ENCODE peak calls at places on chromosomes 3 and 15, in six cellular contexts. One of them, this sample, is unnamed.

GRCh38 chr15:78061963-78062427 is 15.5 kb downstream of the TBC1D2B start:
- DNase-seq in WTC11: peak; percentile 7
- DNase-seq in A549: no peak
- DNase-seq in PC-3: peak; percentile 5
- DNase-seq in GM06990: no peak
- DNase-seq in prostate gland: no peak
- DNase-seq in this sample: no peak

GRCh38 chr15:75822685-75823278 is 20.5 kb upstream of the UBE2Q2 start:
- DNase-seq in GM06990: no peak
- DNase-seq in prostate gland: no peak
- DNase-seq in PC-3: no peak
- DNase-seq in WTC11: no peak
- DNase-seq in A549: no peak
- DNase-seq in this sample: no peak

GRCh38 chr3:50254577-50255250 is 14.2 kb upstream of the SEMA3B start:
- DNase-seq in WTC11: no peak
- DNase-seq in prostate gland: no peak
- DNase-seq in A549: no peak
- DNase-seq in PC-3: no peak
- DNase-seq in GM06990: no peak
- DNase-seq in this sample: no peak

GRCh38 chr15:31163769-31164572 is 62.4 kb upstream of the TRPM1 start:
- DNase-seq in GM06990: no peak
- DNase-seq in PC-3: peak; percentile 8
- DNase-seq in A549: no peak
- DNase-seq in WTC11: no peak
- DNase-seq in prostate gland: no peak
- DNase-seq in this sample: no peak

GRCh38 chr15:98518823-98519561 is 129.3 kb upstream of the IGF1R start:
- DNase-seq in GM06990: peak; percentile 13
- DNase-seq in prostate gland: peak; percentile 65
- DNase-seq in A549: peak; percentile 85
- DNase-seq in WTC11: peak; percentile 52
- DNase-seq in PC-3: peak; percentile 77
- DNase-seq in this sample: peak; percentile 63

GRCh38 chr3:95883801-95884200 is 930.6 kb upstream of the EPHA6 start:
- DNase-seq in WTC11: no peak
- DNase-seq in PC-3: no peak
- DNase-seq in prostate gland: no peak
- DNase-seq in GM06990: no peak
- DNase-seq in A549: no peak
- DNase-seq in this sample: no peak

GRCh38 chr15:82566690-82567089 is 26.4 kb upstream of the RPS17 start:
- DNase-seq in PC-3: no peak
- DNase-seq in GM06990: no peak
- DNase-seq in prostate gland: no peak
- DNase-seq in A549: peak; percentile 54
- DNase-seq in WTC11: no peak
- DNase-seq in this sample: no peak

GRCh38 chr3:109548192-109548938 is 211.0 kb upstream of the DPPA4 start:
- DNase-seq in A549: no peak
- DNase-seq in PC-3: peak; percentile 28
- DNase-seq in prostate gland: no peak
- DNase-seq in WTC11: no peak
- DNase-seq in GM06990: no peak
- DNase-seq in this sample: no peak

GRCh38 chr3:45199837-45200648 is 26.0 kb downstream of the TMEM158 start:
- DNase-seq in GM06990: no peak
- DNase-seq in A549: peak; percentile 87
- DNase-seq in WTC11: no peak
- DNase-seq in PC-3: peak; percentile 96
- DNase-seq in prostate gland: peak; percentile 8
- DNase-seq in this sample: no peak

GRCh38 chr3:151330899-151331298 is 1.6 kb upstream of the P2RY13 start:
- DNase-seq in WTC11: no peak
- DNase-seq in PC-3: no peak
- DNase-seq in A549: no peak
- DNase-seq in prostate gland: no peak
- DNase-seq in GM06990: no peak
- DNase-seq in this sample: no peak

GRCh38 chr15:78840661-78841060 is 29.4 kb upstream of the ADAMTS7 start:
- DNase-seq in PC-3: no peak
- DNase-seq in A549: no peak
- DNase-seq in prostate gland: no peak
- DNase-seq in GM06990: peak; percentile 48
- DNase-seq in WTC11: no peak
- DNase-seq in this sample: no peak

GRCh38 chr3:10299679-10300078 is 6.9 kb upstream of the GHRL start:
- DNase-seq in prostate gland: no peak
- DNase-seq in PC-3: no peak
- DNase-seq in A549: no peak
- DNase-seq in WTC11: no peak
- DNase-seq in GM06990: no peak
- DNase-seq in this sample: no peak

GRCh38 chr3:167033866-167034265 is 346.2 kb downstream of the ZBBX start:
- DNase-seq in GM06990: no peak
- DNase-seq in prostate gland: no peak
- DNase-seq in WTC11: no peak
- DNase-seq in A549: no peak
- DNase-seq in PC-3: no peak
- DNase-seq in this sample: no peak

GRCh38 chr15:93826798-93827197 is 404.6 kb upstream of the MCTP2 start:
- DNase-seq in WTC11: no peak
- DNase-seq in GM06990: no peak
- DNase-seq in PC-3: no peak
- DNase-seq in A549: no peak
- DNase-seq in prostate gland: peak; percentile 13
- DNase-seq in this sample: no peak

GRCh38 chr3:124064050-124064449 is 72.1 kb upstream of the ROPN1 start:
- DNase-seq in PC-3: no peak
- DNase-seq in prostate gland: no peak
- DNase-seq in A549: no peak
- DNase-seq in GM06990: no peak
- DNase-seq in WTC11: no peak
- DNase-seq in this sample: no peak
- TF ChIP-seq CTCF in PC-3: no peak
- TF ChIP-seq CTCF in prostate gland: no peak
- TF ChIP-seq CTCF in A549: no peak
- TF ChIP-seq CTCF in GM06990: no peak
- TF ChIP-seq CTCF in WTC11: no peak
- TF ChIP-seq CTCF in this sample: no peak

GRCh38 chr3:115913069-115913686 is 289.9 kb downstream of the GAP43 start:
- DNase-seq in WTC11: no peak
- DNase-seq in PC-3: peak; percentile 50
- DNase-seq in GM06990: no peak
- DNase-seq in prostate gland: no peak
- DNase-seq in A549: no peak
- DNase-seq in this sample: no peak
- TF ChIP-seq CTCF in WTC11: peak; percentile 17
- TF ChIP-seq CTCF in PC-3: peak; percentile 77
- TF ChIP-seq CTCF in GM06990: peak; percentile 23
- TF ChIP-seq CTCF in prostate gland: no peak
- TF ChIP-seq CTCF in A549: peak; percentile 44
- TF ChIP-seq CTCF in this sample: peak; percentile 39

GRCh38 chr3:119365418-119365817 is 71.2 kb downstream of the ARHGAP31 start:
- DNase-seq in PC-3: no peak
- DNase-seq in prostate gland: no peak
- DNase-seq in GM06990: no peak
- DNase-seq in WTC11: no peak
- DNase-seq in A549: no peak
- DNase-seq in this sample: no peak
- TF ChIP-seq CTCF in PC-3: no peak
- TF ChIP-seq CTCF in prostate gland: no peak
- TF ChIP-seq CTCF in GM06990: no peak
- TF ChIP-seq CTCF in WTC11: no peak
- TF ChIP-seq CTCF in A549: no peak
- TF ChIP-seq CTCF in this sample: no peak

DNA sequence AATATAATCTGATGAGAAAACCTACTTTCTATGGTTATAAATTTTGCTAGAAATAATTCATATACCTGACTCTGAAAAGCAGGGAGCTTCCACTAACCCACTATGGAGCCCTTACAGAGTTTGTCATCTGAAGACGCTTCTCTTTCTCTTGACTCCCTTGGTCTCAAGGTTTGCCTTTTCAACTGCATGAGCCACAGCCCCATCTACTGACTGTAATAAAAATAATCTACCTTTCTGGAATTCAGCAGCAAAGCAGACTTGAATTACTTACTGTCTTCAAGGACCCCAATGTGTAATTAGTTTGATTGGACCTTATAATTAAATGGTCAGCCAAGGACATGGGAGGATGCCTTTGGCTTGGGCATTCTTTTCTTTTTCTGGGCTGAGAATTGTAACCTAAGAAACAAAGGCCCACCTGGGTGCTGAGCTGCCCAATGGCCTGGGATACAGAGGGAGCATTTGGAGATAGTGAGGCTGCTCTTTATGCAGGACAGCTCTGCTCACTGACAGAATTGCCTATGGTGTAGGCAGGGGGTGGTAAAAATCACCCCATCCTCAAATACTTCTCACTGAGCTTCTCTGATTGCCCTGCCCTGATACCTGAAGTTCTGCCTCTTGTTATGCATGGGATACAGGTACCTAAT is 178.6 kb upstream of the TRIM42 start:
- DNase-seq in WTC11: no peak
- DNase-seq in GM06990: no peak
- DNase-seq in PC-3: peak; percentile 28
- DNase-seq in A549: peak; percentile 13
- DNase-seq in prostate gland: no peak
- DNase-seq in this sample: no peak
- TF ChIP-seq CTCF in WTC11: peak; percentile 20
- TF ChIP-seq CTCF in GM06990: peak; percentile 16
- TF ChIP-seq CTCF in PC-3: peak; percentile 44
- TF ChIP-seq CTCF in A549: peak; percentile 41
- TF ChIP-seq CTCF in prostate gland: peak; percentile 23
- TF ChIP-seq CTCF in this sample: peak; percentile 56

GRCh38 chr15:73560501-73561117 is 72.6 kb downstream of the NPTN start:
- DNase-seq in prostate gland: peak; percentile 35
- DNase-seq in GM06990: peak; percentile 20
- DNase-seq in A549: peak; percentile 80
- DNase-seq in WTC11: no peak
- DNase-seq in PC-3: peak; percentile 79
- DNase-seq in this sample: peak; percentile 38
- TF ChIP-seq CTCF in prostate gland: peak; percentile 57
- TF ChIP-seq CTCF in GM06990: peak; percentile 47
- TF ChIP-seq CTCF in A549: peak; percentile 87
- TF ChIP-seq CTCF in WTC11: no peak
- TF ChIP-seq CTCF in PC-3: peak; percentile 54
- TF ChIP-seq CTCF in this sample: peak; percentile 64

DNA sequence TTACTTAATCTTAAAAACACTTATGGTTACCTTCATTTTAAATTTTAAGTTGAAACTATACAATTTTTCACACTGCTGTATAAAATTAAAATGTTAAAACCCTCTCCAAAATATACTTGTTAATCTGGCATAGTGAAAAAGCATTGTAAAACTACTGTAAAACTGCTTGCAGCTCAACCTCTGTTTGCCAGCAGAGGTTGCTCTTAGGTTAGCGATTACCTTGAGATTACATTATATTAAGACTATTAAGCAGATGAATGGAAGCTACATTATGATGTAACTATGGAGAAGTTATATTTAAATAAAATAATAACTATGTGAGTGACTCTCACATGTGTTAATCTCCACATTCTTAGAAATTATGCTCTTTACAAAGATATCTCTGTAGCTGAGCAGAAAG is 143.6 kb upstream of the SLITRK3 start:
- DNase-seq in WTC11: no peak
- DNase-seq in prostate gland: no peak
- DNase-seq in A549: peak; percentile 36
- DNase-seq in GM06990: no peak
- DNase-seq in PC-3: peak; percentile 43
- DNase-seq in this sample: peak; percentile 5
- TF ChIP-seq CTCF in WTC11: no peak
- TF ChIP-seq CTCF in prostate gland: no peak
- TF ChIP-seq CTCF in A549: peak; percentile 50
- TF ChIP-seq CTCF in GM06990: no peak
- TF ChIP-seq CTCF in PC-3: peak; percentile 68
- TF ChIP-seq CTCF in this sample: peak; percentile 56

GRCh38 chr15:63003836-63004610 is 38.5 kb upstream of the TPM1 start:
- DNase-seq in A549: no peak
- DNase-seq in GM06990: no peak
- DNase-seq in prostate gland: no peak
- DNase-seq in PC-3: no peak
- DNase-seq in WTC11: peak; percentile 34
- DNase-seq in this sample: no peak
- TF ChIP-seq CTCF in A549: no peak
- TF ChIP-seq CTCF in GM06990: no peak
- TF ChIP-seq CTCF in prostate gland: no peak
- TF ChIP-seq CTCF in PC-3: no peak
- TF ChIP-seq CTCF in WTC11: no peak
- TF ChIP-seq CTCF in this sample: no peak

DNA sequence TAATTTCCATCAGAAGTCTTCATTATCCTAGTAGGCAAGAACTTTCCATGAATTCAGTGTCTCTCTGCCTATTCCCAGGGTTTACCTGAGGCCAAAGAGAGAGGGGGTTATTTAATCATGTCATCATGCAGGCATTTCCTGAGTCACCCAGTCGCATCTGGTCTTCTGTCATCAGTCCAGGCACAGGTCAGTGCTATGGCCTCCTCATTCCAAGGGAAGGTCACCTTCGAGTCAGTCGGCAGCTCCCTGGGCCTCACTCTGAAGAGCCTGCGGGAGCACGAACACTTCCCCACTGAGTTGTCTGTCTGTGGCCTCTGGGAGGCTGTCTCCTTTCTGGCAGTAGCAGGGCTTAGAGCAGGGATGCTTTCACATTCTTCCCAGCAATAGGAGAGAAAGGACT is 26.2 kb upstream of the LRTM1 start:
- DNase-seq in GM06990: no peak
- DNase-seq in A549: no peak
- DNase-seq in WTC11: no peak
- DNase-seq in PC-3: peak; percentile 53
- DNase-seq in prostate gland: no peak
- DNase-seq in this sample: no peak
- TF ChIP-seq CTCF in GM06990: no peak
- TF ChIP-seq CTCF in A549: no peak
- TF ChIP-seq CTCF in WTC11: no peak
- TF ChIP-seq CTCF in PC-3: no peak
- TF ChIP-seq CTCF in prostate gland: no peak
- TF ChIP-seq CTCF in this sample: no peak

GRCh38 chr15:90087454-90088154 is 14.7 kb downstream of the IDH2 start:
- DNase-seq in WTC11: no peak
- DNase-seq in A549: peak; percentile 85
- DNase-seq in prostate gland: no peak
- DNase-seq in GM06990: no peak
- DNase-seq in PC-3: peak; percentile 48
- DNase-seq in this sample: peak; percentile 87
- TF ChIP-seq CTCF in WTC11: no peak
- TF ChIP-seq CTCF in A549: no peak
- TF ChIP-seq CTCF in prostate gland: no peak
- TF ChIP-seq CTCF in GM06990: peak; percentile 35
- TF ChIP-seq CTCF in PC-3: no peak
- TF ChIP-seq CTCF in this sample: peak; percentile 57